ENCODE peak calls at places on chromosomes 13 and 19, in six cellular contexts. One of them, this sample, is unnamed. For H3K4me1, the result is how much of the 10 kb centered on the place peaks cover.

GRCh38 chr19:39506944-39507714 is 7.8 kb upstream of the SELENOV start:
- DNase-seq in testis: peak
- DNase-seq in Karpas-422: peak
- DNase-seq in naive thymus-derived CD4-positive, alpha-beta T cell: peak
- DNase-seq in spleen: peak
- DNase-seq in thoracic aorta: no peak
- DNase-seq in this sample: peak

GRCh38 chr19:49231389-49231788 is 73.8 kb downstream of the TRPM4 start:
- DNase-seq in Karpas-422: no peak
- DNase-seq in testis: no peak
- DNase-seq in thoracic aorta: no peak
- DNase-seq in naive thymus-derived CD4-positive, alpha-beta T cell: no peak
- DNase-seq in spleen: no peak
- DNase-seq in this sample: no peak

GRCh38 chr19:32812036-32812435 is 57.5 kb downstream of the SLC7A9 start:
- DNase-seq in naive thymus-derived CD4-positive, alpha-beta T cell: no peak
- DNase-seq in thoracic aorta: no peak
- DNase-seq in testis: no peak
- DNase-seq in Karpas-422: peak
- DNase-seq in spleen: no peak
- DNase-seq in this sample: no peak

GRCh38 chr19:827710-828321 is at the start of gene AZU1:
- DNase-seq in testis: no peak
- DNase-seq in naive thymus-derived CD4-positive, alpha-beta T cell: no peak
- DNase-seq in thoracic aorta: no peak
- DNase-seq in Karpas-422: no peak
- DNase-seq in spleen: peak
- DNase-seq in this sample: no peak

GRCh38 chr19:2429917-2430570 is 2.7 kb upstream of the TIMM13 start:
- DNase-seq in Karpas-422: no peak
- DNase-seq in thoracic aorta: no peak
- DNase-seq in testis: no peak
- DNase-seq in spleen: peak
- DNase-seq in naive thymus-derived CD4-positive, alpha-beta T cell: no peak
- DNase-seq in this sample: no peak

GRCh38 chr19:33093420-33094210 is 12.6 kb downstream of the GPATCH1 start:
- DNase-seq in Karpas-422: no peak
- DNase-seq in testis: no peak
- DNase-seq in spleen: no peak
- DNase-seq in naive thymus-derived CD4-positive, alpha-beta T cell: no peak
- DNase-seq in thoracic aorta: no peak
- DNase-seq in this sample: no peak

GRCh38 chr13:91805605-91806004 is 407.2 kb downstream of the GPC5 start:
- DNase-seq in testis: no peak
- DNase-seq in spleen: no peak
- DNase-seq in thoracic aorta: no peak
- DNase-seq in Karpas-422: no peak
- DNase-seq in naive thymus-derived CD4-positive, alpha-beta T cell: no peak
- DNase-seq in this sample: peak

GRCh38 chr19:2538096-2538757 is 62.3 kb downstream of the GADD45B start:
- DNase-seq in thoracic aorta: no peak
- DNase-seq in testis: no peak
- DNase-seq in naive thymus-derived CD4-positive, alpha-beta T cell: no peak
- DNase-seq in spleen: no peak
- DNase-seq in Karpas-422: no peak
- DNase-seq in this sample: no peak

GRCh38 chr13:108760129-108760528 is 130.7 kb downstream of the MYO16 start:
- DNase-seq in Karpas-422: no peak
- DNase-seq in spleen: no peak
- DNase-seq in naive thymus-derived CD4-positive, alpha-beta T cell: no peak
- DNase-seq in testis: no peak
- DNase-seq in thoracic aorta: no peak
- DNase-seq in this sample: no peak

GRCh38 chr13:51437550-51438127 is 15.2 kb downstream of the INTS6 start:
- DNase-seq in Karpas-422: no peak
- DNase-seq in spleen: no peak
- DNase-seq in naive thymus-derived CD4-positive, alpha-beta T cell: no peak
- DNase-seq in testis: no peak
- DNase-seq in thoracic aorta: no peak
- DNase-seq in this sample: no peak

GRCh38 chr19:566403-566802 is 6.0 kb upstream of the BSG start:
- DNase-seq in testis: peak
- DNase-seq in naive thymus-derived CD4-positive, alpha-beta T cell: no peak
- DNase-seq in thoracic aorta: no peak
- DNase-seq in spleen: no peak
- DNase-seq in Karpas-422: no peak
- DNase-seq in this sample: peak

DNA sequence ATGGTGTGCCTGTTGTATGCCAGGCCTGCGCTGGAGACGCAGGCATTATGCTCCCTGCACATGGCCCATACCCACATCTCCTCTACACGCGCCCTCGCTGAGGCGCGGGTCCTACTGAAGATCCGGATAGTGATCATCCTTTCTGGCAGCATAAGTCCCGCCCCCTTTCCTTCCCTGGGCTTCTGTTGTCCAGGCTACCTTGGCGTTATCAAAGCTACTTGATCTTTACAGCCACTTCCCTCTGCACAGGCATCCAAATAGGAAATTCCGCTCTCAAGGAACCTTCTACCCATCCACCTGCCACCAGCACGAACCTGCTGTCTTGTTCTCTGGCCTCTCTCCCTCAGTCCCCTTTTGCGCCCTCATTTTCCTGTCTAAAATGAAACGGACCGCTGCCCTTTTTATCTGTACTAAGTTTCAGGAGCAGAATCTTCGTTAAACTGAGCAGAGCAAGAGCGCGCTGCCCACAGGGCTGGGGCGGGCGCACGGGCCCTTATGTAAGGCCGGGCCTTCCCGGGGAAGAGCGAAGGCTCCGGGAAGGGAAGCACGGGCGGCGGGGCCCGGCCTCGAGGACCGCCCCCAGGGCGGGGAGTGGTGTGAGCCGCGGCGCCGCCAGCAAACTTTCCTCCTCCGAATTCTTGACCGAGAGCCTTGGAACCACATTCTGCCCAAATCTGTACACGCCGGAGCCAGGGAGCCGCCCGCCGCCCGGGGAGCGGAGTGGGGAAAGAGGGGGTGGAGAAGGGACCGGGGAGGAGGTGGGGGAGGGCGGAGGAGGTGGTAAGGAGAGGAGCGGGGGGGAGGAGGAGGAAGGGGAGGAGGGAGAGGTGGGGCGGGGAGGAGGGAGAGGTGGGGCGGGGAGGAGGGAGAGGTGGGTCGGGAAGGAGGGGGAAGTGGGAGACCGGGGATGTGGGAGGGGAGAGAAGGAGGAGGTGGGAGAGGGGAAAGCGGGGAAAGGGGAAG is 919 bp upstream of the UBE2L5 start:
- DNase-seq in spleen: peak
- DNase-seq in thoracic aorta: peak
- DNase-seq in testis: peak
- DNase-seq in Karpas-422: peak
- DNase-seq in naive thymus-derived CD4-positive, alpha-beta T cell: no peak
- DNase-seq in this sample: peak
- H3K27ac ChIP-seq in spleen: peak
- H3K27ac ChIP-seq in thoracic aorta: peak
- H3K27ac ChIP-seq in testis: peak
- H3K27ac ChIP-seq in Karpas-422: peak
- H3K27ac ChIP-seq in naive thymus-derived CD4-positive, alpha-beta T cell: peak
- H3K27ac ChIP-seq in this sample: peak

DNA sequence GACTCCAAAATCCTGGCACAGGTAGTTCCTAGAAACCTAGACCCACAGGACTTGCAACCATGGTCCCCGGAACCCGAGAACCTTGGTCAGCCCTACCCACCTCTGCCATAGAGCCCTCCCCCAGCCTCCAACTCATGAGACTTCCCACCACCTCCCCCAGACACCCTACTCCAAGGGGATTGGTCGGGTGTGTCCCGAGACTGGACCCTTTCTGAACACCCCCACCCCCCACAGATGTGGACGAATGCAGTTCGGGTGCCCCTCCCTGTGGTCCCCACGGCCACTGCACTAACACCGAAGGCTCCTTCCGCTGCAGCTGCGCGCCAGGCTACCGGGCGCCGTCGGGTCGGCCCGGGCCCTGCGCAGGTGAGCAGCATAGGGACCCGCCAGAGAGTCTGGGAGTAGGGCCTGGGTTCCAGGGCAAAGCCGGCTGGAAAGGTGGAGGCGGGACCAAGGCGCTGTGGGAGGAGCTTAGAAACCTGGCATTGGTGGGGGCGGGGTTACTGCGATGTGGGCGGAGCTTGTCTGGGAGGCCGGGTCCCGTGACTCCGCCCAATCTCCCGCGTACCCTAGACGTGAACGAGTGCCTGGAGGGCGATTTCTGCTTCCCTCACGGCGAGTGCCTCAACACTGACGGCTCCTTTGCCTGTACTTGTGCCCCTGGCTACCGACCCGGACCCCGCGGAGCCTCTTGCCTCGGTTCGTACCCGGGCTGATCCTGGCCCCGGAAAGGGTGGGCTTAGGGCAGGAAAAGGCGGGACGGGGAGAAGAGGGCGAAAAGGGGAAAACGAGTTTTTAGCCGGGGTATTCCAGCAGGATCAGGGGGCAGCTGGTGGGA is 11.9 kb downstream of the LTBP4 start:
- DNase-seq in Karpas-422: peak
- DNase-seq in testis: peak
- DNase-seq in thoracic aorta: no peak
- DNase-seq in naive thymus-derived CD4-positive, alpha-beta T cell: peak
- DNase-seq in spleen: peak
- DNase-seq in this sample: peak
- H3K4me3 ChIP-seq in Karpas-422: no peak
- H3K4me3 ChIP-seq in testis: peak
- H3K4me3 ChIP-seq in thoracic aorta: peak
- H3K4me3 ChIP-seq in naive thymus-derived CD4-positive, alpha-beta T cell: peak
- H3K4me3 ChIP-seq in spleen: peak
- H3K4me3 ChIP-seq in this sample: peak

GRCh38 chr13:40550130-40550529 is 116.3 kb downstream of the FOXO1 start:
- DNase-seq in Karpas-422: no peak
- DNase-seq in testis: no peak
- DNase-seq in spleen: no peak
- DNase-seq in naive thymus-derived CD4-positive, alpha-beta T cell: no peak
- DNase-seq in thoracic aorta: no peak
- DNase-seq in this sample: no peak
- H3K4me1 ChIP-seq in Karpas-422: half or more
- H3K4me1 ChIP-seq in testis: under half
- H3K4me1 ChIP-seq in spleen: under half
- H3K4me1 ChIP-seq in naive thymus-derived CD4-positive, alpha-beta T cell: under half
- H3K4me1 ChIP-seq in thoracic aorta: under half
- H3K4me1 ChIP-seq in this sample: under half

GRCh38 chr19:41532526-41532925 is 43.4 kb upstream of the CEACAM21 start:
- DNase-seq in Karpas-422: no peak
- DNase-seq in spleen: no peak
- DNase-seq in testis: no peak
- DNase-seq in thoracic aorta: no peak
- DNase-seq in naive thymus-derived CD4-positive, alpha-beta T cell: no peak
- DNase-seq in this sample: no peak
- H3K27ac ChIP-seq in Karpas-422: no peak
- H3K27ac ChIP-seq in spleen: peak
- H3K27ac ChIP-seq in testis: no peak
- H3K27ac ChIP-seq in thoracic aorta: no peak
- H3K27ac ChIP-seq in naive thymus-derived CD4-positive, alpha-beta T cell: peak
- H3K27ac ChIP-seq in this sample: no peak

GRCh38 chr13:98761979-98762616 is 9.6 kb upstream of the SLC15A1 start:
- DNase-seq in Karpas-422: no peak
- DNase-seq in testis: no peak
- DNase-seq in spleen: no peak
- DNase-seq in thoracic aorta: no peak
- DNase-seq in naive thymus-derived CD4-positive, alpha-beta T cell: no peak
- DNase-seq in this sample: no peak
- H3K4me3 ChIP-seq in Karpas-422: no peak
- H3K4me3 ChIP-seq in testis: no peak
- H3K4me3 ChIP-seq in spleen: no peak
- H3K4me3 ChIP-seq in thoracic aorta: no peak
- H3K4me3 ChIP-seq in naive thymus-derived CD4-positive, alpha-beta T cell: no peak
- H3K4me3 ChIP-seq in this sample: no peak

This sample was measured in A673.